ENCODE peak calls at places on chromosomes 1 and 21, in eight cellular contexts. Q is Panc1, E is GM23338, X is HepG2, Z is upper lobe of left lung, V is GM12878, R is HCT116, K is K562. L is an unnamed sample.

GRCh38 chr1:110309768-110310167 is 29.4 kb upstream of the RBM15 start:
- ATAC-seq in Q (no peak), E (no peak), X (no peak), Z (no peak), V (no peak), R (no peak), K (no peak), L (no peak)

GRCh38 chr1:68231627-68232303 is 558 bp downstream of the WLS start:
- ATAC-seq in Q (peak; percentile 68), E (peak; percentile 57), X (no peak), Z (peak; percentile 67), V (no peak), R (peak; percentile 30), K (no peak), L (peak; percentile 65)

GRCh38 chr1:246301553-246302250 is 205.4 kb downstream of the SMYD3 start:
- ATAC-seq in Q (no peak), E (no peak), X (no peak), Z (no peak), V (no peak), R (no peak), K (no peak), L (no peak)

GRCh38 chr1:230713915-230714764 is at the start of gene AGT:
- ATAC-seq in Q (no peak), E (peak; percentile 70), X (peak; percentile 85), Z (peak; percentile 61), V (no peak), R (no peak), K (peak; percentile 19), L (peak; percentile 92)

GRCh38 chr1:47023268-47024137 is at the start of gene CYP4X1:
- ATAC-seq in Q (peak; percentile 79), E (peak; percentile 94), X (no peak), Z (peak; percentile 50), V (no peak), R (no peak), K (no peak), L (no peak)

GRCh38 chr21:26707241-26707640 is 134.2 kb upstream of the CYYR1 start:
- ATAC-seq in Q (no peak), E (no peak), X (no peak), Z (no peak), V (no peak), R (no peak), K (no peak), L (no peak)

GRCh38 chr1:15167386-15167785 is 13.8 kb downstream of the TMEM51 start:
- ATAC-seq in Q (no peak), E (no peak), X (no peak), Z (no peak), V (peak; percentile 53), R (no peak), K (no peak), L (no peak)

GRCh38 chr1:155070721-155071556 is 7.4 kb downstream of the EFNA4 start:
- ATAC-seq in Q (peak; percentile 84), E (peak; percentile 85), X (peak; percentile 92), Z (peak; percentile 80), V (peak; percentile 99), R (peak; percentile 96), K (peak; percentile 98), L (peak; percentile 87)

GRCh38 chr1:186888367-186888766 is 59.6 kb downstream of the PLA2G4A start:
- ATAC-seq in Q (no peak), E (no peak), X (no peak), Z (no peak), V (no peak), R (no peak), K (no peak), L (no peak)

GRCh38 chr1:198287916-198288315 is 131.1 kb downstream of the NEK7 start:
- ATAC-seq in Q (no peak), E (no peak), X (no peak), Z (no peak), V (no peak), R (no peak), K (no peak), L (no peak)

GRCh38 chr1:40911105-40911504 is 48.9 kb upstream of the CITED4 start:
- ATAC-seq in Q (peak; percentile 56), E (no peak), X (no peak), Z (no peak), V (no peak), R (no peak), K (no peak), L (no peak)

GRCh38 chr1:40663324-40664166 is 1.9 kb downstream of the RIMS3 start:
- ATAC-seq in Q (no peak), E (no peak), X (no peak), Z (no peak), V (no peak), R (no peak), K (no peak), L (no peak)

GRCh38 chr1:10818262-10819197 is 22.1 kb upstream of the CASZ1 start:
- ATAC-seq in Q (no peak), E (no peak), X (no peak), Z (no peak), V (no peak), R (no peak), K (no peak), L (no peak)

GRCh38 chr1:1619917-1620361 is 4.6 kb downstream of the MIB2 start:
- ATAC-seq in Q (no peak), E (peak; percentile 45), X (peak; percentile 25), Z (no peak), V (no peak), R (no peak), K (peak; percentile 46), L (no peak)

GRCh38 chr1:66489972-66490601 is 43.9 kb upstream of the SGIP1 start:
- ATAC-seq in Q (no peak), E (no peak), X (no peak), Z (no peak), V (no peak), R (no peak), K (no peak), L (no peak)

GRCh38 chr1:49765034-49765433 is 258.7 kb downstream of the AGBL4 start:
- ATAC-seq in Q (no peak), E (no peak), X (no peak), Z (no peak), V (no peak), R (no peak), K (no peak), L (no peak)

GRCh38 chr1:111596499-111596898 is 23.1 kb upstream of the RAP1A start:
- ATAC-seq in Q (no peak), E (no peak), X (no peak), Z (no peak), V (peak; percentile 34), R (no peak), K (no peak), L (no peak)

DNA sequence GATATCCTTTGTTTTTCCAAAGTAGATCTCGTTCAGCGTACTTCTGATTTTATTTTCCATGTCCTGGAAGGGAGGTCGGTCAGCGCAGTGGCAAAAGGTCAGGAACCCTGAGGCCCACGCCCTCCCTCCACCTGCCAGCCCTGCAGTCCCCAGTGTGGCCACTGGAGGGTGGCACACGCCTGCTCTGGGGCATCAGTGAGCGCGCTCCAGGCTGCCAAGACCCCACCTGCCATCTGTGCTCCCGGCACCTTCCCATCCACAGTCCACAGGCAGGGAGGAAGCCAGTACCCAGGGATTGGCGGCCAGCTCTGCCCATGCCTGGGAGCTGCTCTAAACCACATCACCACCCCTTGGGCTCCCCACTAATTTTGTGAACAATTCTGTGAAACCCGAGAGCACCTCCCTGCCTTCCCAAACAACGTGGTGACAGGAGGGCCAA is 32.3 kb downstream of the SLC66A1 start:
- ATAC-seq in Q (peak; percentile 81), E (peak; percentile 82), X (peak; percentile 83), Z (peak; percentile 65), V (peak; percentile 88), R (peak; percentile 81), K (peak; percentile 87), L (peak; percentile 58)
- TF ChIP-seq POLR2AphosphoS5 in Q (no peak), E (no peak), X (no peak), Z (no peak), V (no peak), R (no peak), K (no peak), L (peak; percentile 26)

GRCh38 chr1:225454733-225455132 is 26.9 kb upstream of the LBR start:
- ATAC-seq in Q (peak; percentile 93), E (no peak), X (peak; percentile 59), Z (peak; percentile 65), V (peak; percentile 78), R (peak; percentile 86), K (peak; percentile 80), L (peak; percentile 65)
- H3K27ac ChIP-seq in Q (no peak overlapping the region), E (no peak overlapping the region), X (no peak overlapping the region), Z (no peak overlapping the region), V (no peak overlapping the region), R (peak overlapping the region; percentile 23), K (peak overlapping the region; percentile 27), L (peak overlapping the region; percentile 86)

GRCh38 chr1:39397487-39397886 is 93.9 kb upstream of the BMP8A start:
- ATAC-seq in Q (no peak), E (no peak), X (no peak), Z (no peak), V (no peak), R (no peak), K (no peak), L (no peak)

GRCh38 chr1:39395357-39395831 is 96.0 kb upstream of the BMP8A start:
- ATAC-seq in Q (peak; percentile 45), E (no peak), X (no peak), Z (peak; percentile 51), V (peak; percentile 31), R (peak; percentile 49), K (peak; percentile 5), L (no peak)

GRCh38 chr1:39398278-39399010 is 93.0 kb upstream of the BMP8A start:
- ATAC-seq in Q (peak; percentile 93), E (peak; percentile 70), X (peak; percentile 93), Z (peak; percentile 95), V (peak; percentile 80), R (peak; percentile 86), K (peak; percentile 90), L (peak; percentile 95)

GRCh38 chr1:39394598-39394997 is 96.8 kb upstream of the BMP8A start:
- ATAC-seq in Q (peak; percentile 9), E (no peak), X (no peak), Z (no peak), V (peak; percentile 58), R (peak; percentile 49), K (no peak), L (no peak)

GRCh38 chr1:39396671-39397070 is 94.8 kb upstream of the BMP8A start:
- ATAC-seq in Q (no peak), E (no peak), X (no peak), Z (no peak), V (no peak), R (no peak), K (no peak), L (no peak)
- TF ChIP-seq CTCF in Q (no peak), E (no peak), X (no peak), Z (no peak), V (no peak), R (no peak), K (no peak), L (no peak)

DNA sequence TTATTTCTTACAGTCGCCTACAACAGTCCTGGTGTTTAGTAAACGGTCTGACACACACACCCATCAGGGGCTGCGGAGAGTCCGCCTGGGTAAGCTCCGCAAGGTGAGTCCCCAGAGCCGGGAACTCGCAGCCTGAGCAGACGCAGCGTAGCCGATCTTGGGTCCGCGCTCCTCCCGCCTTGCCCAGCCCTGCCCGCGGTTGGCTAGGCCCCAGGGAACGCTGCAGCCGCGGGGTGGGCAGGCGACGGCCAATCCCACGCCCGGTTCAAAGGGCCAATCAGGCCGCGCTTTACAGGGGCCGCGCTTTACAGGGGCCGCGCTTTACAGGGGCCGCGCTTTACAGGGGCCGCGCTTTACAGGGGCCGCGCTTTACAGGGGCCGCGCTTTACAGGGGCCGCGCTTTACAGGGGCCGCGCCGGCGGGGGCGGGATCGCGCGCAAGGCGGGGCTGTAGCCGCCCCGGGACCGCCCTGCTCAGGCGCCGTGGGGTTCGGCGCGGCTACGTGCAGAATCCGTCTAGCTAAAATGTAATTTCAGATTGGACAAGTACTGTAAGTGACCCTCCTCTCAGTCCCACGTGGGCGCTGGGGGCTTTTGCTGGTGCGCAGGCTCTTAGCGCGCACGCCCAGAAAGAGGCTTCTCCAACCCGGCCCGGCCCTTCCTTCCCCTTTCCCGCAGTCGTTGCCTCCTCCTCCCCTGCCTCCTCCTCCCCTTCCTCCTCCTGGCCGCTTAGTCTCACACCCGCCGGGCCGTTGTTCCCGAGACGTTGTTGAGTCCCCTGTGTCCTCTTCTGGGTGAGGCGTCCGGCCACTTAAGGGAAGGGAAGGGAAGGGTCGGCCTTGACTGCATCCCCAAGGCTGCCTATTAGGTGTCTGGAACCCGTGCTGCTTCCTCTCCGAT is at the start of gene FGGY:
- ATAC-seq in Q (peak; percentile 97), E (peak; percentile 96), X (peak; percentile 95), Z (peak; percentile 98), V (peak; percentile 97), R (peak; percentile 89), K (peak; percentile 94), L (peak; percentile 95)
- TF ChIP-seq POLR2AphosphoS5 in Q (peak; percentile 93), E (peak; percentile 75), X (peak; percentile 92), Z (peak; percentile 95), V (peak; percentile 87), R (peak; percentile 92), K (peak; percentile 41), L (peak; percentile 98)